ENCODE peak calls at places on chromosomes 3 and 15, in nine cellular contexts. W is anterior cingulate cortex; Y is A549; O is RPMI8226; Q is tibial artery; L is stimulated activated CD8-positive, alpha-beta memory T cell treated with anti-CD3 and anti-CD28 coated beads, Interleukin-15, amount 100 ng/mL, for 4 hours; F is foreskin fibroblast; J is activated CD4-positive, alpha-beta T cell treated with anti-CD3 and anti-CD28 coated beads for 48 hours; N is B cell. U is an unnamed sample.
A peak's percentile ranks its signal among the peaks of the same experiment; 100 is the strongest.

GRCh38 chr15:62464705-62465104 is 299.6 kb upstream of the C2CD4B start:
- DNase-seq in N (no peak), Q (no peak), L (no peak), J (no peak), O (no peak), W (no peak), Y (no peak), F (peak; percentile 70), U (no peak)

GRCh38 chr3:188772886-188773285 is 398.9 kb upstream of the TPRG1 start:
- DNase-seq in F (peak; percentile 64), Y (peak; percentile 9), Q (no peak), O (no peak), L (no peak), W (no peak), J (no peak), N (no peak), U (no peak)

GRCh38 chr15:65904301-65904700 is 35.0 kb downstream of the RAB11A start:
- DNase-seq in J (no peak), W (no peak), N (no peak), L (no peak), Y (no peak), F (no peak), Q (no peak), O (peak; percentile 50), U (no peak)

GRCh38 chr15:45372032-45372995 is 6.0 kb downstream of the GATM start:
- DNase-seq in Q (no peak), O (no peak), W (no peak), L (no peak), F (no peak), Y (no peak), N (no peak), J (no peak), U (peak; percentile 30)

GRCh38 chr3:9793161-9793781 is 389 bp downstream of the ARPC4 start:
- DNase-seq in L (no peak), W (no peak), Q (peak; percentile 38), J (peak; percentile 50), F (no peak), Y (no peak), N (no peak), O (peak; percentile 21), U (peak; percentile 54)

GRCh38 chr3:9293066-9293465 is 43.6 kb upstream of the SRGAP3 start:
- DNase-seq in W (no peak), L (no peak), O (no peak), Q (no peak), Y (no peak), J (no peak), N (no peak), F (no peak), U (no peak)

GRCh38 chr3:85801955-85802354 is 843.2 kb downstream of the CADM2 start:
- DNase-seq in W (no peak), N (no peak), O (peak; percentile 22), Y (peak; percentile 14), Q (no peak), L (no peak), J (no peak), F (no peak), U (peak; percentile 20)

GRCh38 chr15:40150163-40150925 is 10.5 kb upstream of the BUB1B start:
- DNase-seq in Y (no peak), F (peak; percentile 58), Q (peak; percentile 27), L (no peak), J (peak; percentile 26), O (peak; percentile 78), N (no peak), W (no peak), U (peak; percentile 93)

GRCh38 chr15:52797625-52798501 is 7.7 kb upstream of the ONECUT1 start:
- DNase-seq in Y (no peak), O (no peak), J (peak; percentile 3), Q (no peak), N (peak; percentile 26), L (no peak), F (no peak), W (no peak), U (no peak)